ENCODE peak calls at places on chromosomes 16 and 17, in six cellular contexts. One of them, this sample, is unnamed.

GRCh38 chr17:64575431-64575830 is 68.7 kb downstream of the CEP95 start:
- DNase-seq in amniotic stem cell: no peak
- DNase-seq in HT1080: no peak
- DNase-seq in activated CD4-positive, CD25-positive, alpha-beta regulatory T cell treated with anti-CD3 and anti-CD28 coated beads, Interleukin-2, amount 50 U/mL, for 72 hours: no peak
- DNase-seq in H9: no peak
- DNase-seq in NCI-H1436: no peak
- DNase-seq in this sample: no peak

GRCh38 chr17:740240-741055 is 8.1 kb downstream of the TLCD3A start:
- DNase-seq in amniotic stem cell: no peak
- DNase-seq in HT1080: no peak
- DNase-seq in activated CD4-positive, CD25-positive, alpha-beta regulatory T cell treated with anti-CD3 and anti-CD28 coated beads, Interleukin-2, amount 50 U/mL, for 72 hours: no peak
- DNase-seq in H9: no peak
- DNase-seq in NCI-H1436: no peak
- DNase-seq in this sample: no peak

GRCh38 chr17:35809855-35810461 is 674 bp downstream of the TAF15 start:
- DNase-seq in amniotic stem cell: no peak
- DNase-seq in HT1080: peak
- DNase-seq in activated CD4-positive, CD25-positive, alpha-beta regulatory T cell treated with anti-CD3 and anti-CD28 coated beads, Interleukin-2, amount 50 U/mL, for 72 hours: no peak
- DNase-seq in H9: peak
- DNase-seq in NCI-H1436: peak
- DNase-seq in this sample: no peak

GRCh38 chr16:88740727-88741055 is 34.4 kb downstream of the CTU2 start:
- DNase-seq in amniotic stem cell: no peak
- DNase-seq in HT1080: no peak
- DNase-seq in activated CD4-positive, CD25-positive, alpha-beta regulatory T cell treated with anti-CD3 and anti-CD28 coated beads, Interleukin-2, amount 50 U/mL, for 72 hours: no peak
- DNase-seq in H9: no peak
- DNase-seq in NCI-H1436: no peak
- DNase-seq in this sample: no peak

GRCh38 chr17:73362697-73363096 is 50.9 kb upstream of the CDC42EP4 start:
- DNase-seq in amniotic stem cell: no peak
- DNase-seq in HT1080: no peak
- DNase-seq in activated CD4-positive, CD25-positive, alpha-beta regulatory T cell treated with anti-CD3 and anti-CD28 coated beads, Interleukin-2, amount 50 U/mL, for 72 hours: no peak
- DNase-seq in H9: peak
- DNase-seq in NCI-H1436: no peak
- DNase-seq in this sample: no peak

GRCh38 chr16:535446-536405 is 8.2 kb downstream of the CAPN15 start:
- DNase-seq in amniotic stem cell: peak
- DNase-seq in HT1080: peak
- DNase-seq in activated CD4-positive, CD25-positive, alpha-beta regulatory T cell treated with anti-CD3 and anti-CD28 coated beads, Interleukin-2, amount 50 U/mL, for 72 hours: no peak
- DNase-seq in H9: no peak
- DNase-seq in NCI-H1436: no peak
- DNase-seq in this sample: no peak

GRCh38 chr16:81003610-81004460 is 2.9 kb downstream of the CMC2 start:
- DNase-seq in amniotic stem cell: no peak
- DNase-seq in HT1080: no peak
- DNase-seq in activated CD4-positive, CD25-positive, alpha-beta regulatory T cell treated with anti-CD3 and anti-CD28 coated beads, Interleukin-2, amount 50 U/mL, for 72 hours: no peak
- DNase-seq in H9: no peak
- DNase-seq in NCI-H1436: no peak
- DNase-seq in this sample: no peak

GRCh38 chr16:54594646-54595381 is 308.2 kb upstream of the IRX3 start:
- DNase-seq in amniotic stem cell: no peak
- DNase-seq in HT1080: no peak
- DNase-seq in activated CD4-positive, CD25-positive, alpha-beta regulatory T cell treated with anti-CD3 and anti-CD28 coated beads, Interleukin-2, amount 50 U/mL, for 72 hours: no peak
- DNase-seq in H9: no peak
- DNase-seq in NCI-H1436: no peak
- DNase-seq in this sample: no peak

GRCh38 chr16:3007957-3008748 is 4.6 kb upstream of the CLDN9 start:
- DNase-seq in amniotic stem cell: no peak
- DNase-seq in HT1080: no peak
- DNase-seq in activated CD4-positive, CD25-positive, alpha-beta regulatory T cell treated with anti-CD3 and anti-CD28 coated beads, Interleukin-2, amount 50 U/mL, for 72 hours: no peak
- DNase-seq in H9: peak
- DNase-seq in NCI-H1436: no peak
- DNase-seq in this sample: no peak

GRCh38 chr17:82443465-82444283 is 6.9 kb downstream of the CYBC1 start:
- DNase-seq in amniotic stem cell: no peak
- DNase-seq in HT1080: no peak
- DNase-seq in activated CD4-positive, CD25-positive, alpha-beta regulatory T cell treated with anti-CD3 and anti-CD28 coated beads, Interleukin-2, amount 50 U/mL, for 72 hours: no peak
- DNase-seq in H9: no peak
- DNase-seq in NCI-H1436: no peak
- DNase-seq in this sample: no peak

GRCh38 chr16:49281843-49282642 is 405 bp upstream of the CBLN1 start:
- DNase-seq in amniotic stem cell: no peak
- DNase-seq in HT1080: no peak
- DNase-seq in activated CD4-positive, CD25-positive, alpha-beta regulatory T cell treated with anti-CD3 and anti-CD28 coated beads, Interleukin-2, amount 50 U/mL, for 72 hours: peak
- DNase-seq in H9: peak
- DNase-seq in NCI-H1436: peak
- DNase-seq in this sample: peak

GRCh38 chr16:62638964-62639861 is 603.0 kb upstream of the CDH8 start:
- DNase-seq in amniotic stem cell: no peak
- DNase-seq in HT1080: no peak
- DNase-seq in activated CD4-positive, CD25-positive, alpha-beta regulatory T cell treated with anti-CD3 and anti-CD28 coated beads, Interleukin-2, amount 50 U/mL, for 72 hours: no peak
- DNase-seq in H9: no peak
- DNase-seq in NCI-H1436: no peak
- DNase-seq in this sample: no peak

GRCh38 chr16:75420987-75421819 is 12.1 kb downstream of the CFDP1 start:
- DNase-seq in amniotic stem cell: no peak
- DNase-seq in HT1080: peak
- DNase-seq in activated CD4-positive, CD25-positive, alpha-beta regulatory T cell treated with anti-CD3 and anti-CD28 coated beads, Interleukin-2, amount 50 U/mL, for 72 hours: no peak
- DNase-seq in H9: peak
- DNase-seq in NCI-H1436: peak
- DNase-seq in this sample: peak

GRCh38 chr17:64707077-64707591 is 45.0 kb upstream of the SMURF2 start:
- DNase-seq in amniotic stem cell: peak
- DNase-seq in HT1080: peak
- DNase-seq in activated CD4-positive, CD25-positive, alpha-beta regulatory T cell treated with anti-CD3 and anti-CD28 coated beads, Interleukin-2, amount 50 U/mL, for 72 hours: no peak
- DNase-seq in H9: peak
- DNase-seq in NCI-H1436: no peak
- DNase-seq in this sample: peak

GRCh38 chr17:42873321-42873720 is 22.3 kb downstream of the AOC3 start:
- DNase-seq in amniotic stem cell: no peak
- DNase-seq in HT1080: no peak
- DNase-seq in activated CD4-positive, CD25-positive, alpha-beta regulatory T cell treated with anti-CD3 and anti-CD28 coated beads, Interleukin-2, amount 50 U/mL, for 72 hours: no peak
- DNase-seq in H9: no peak
- DNase-seq in NCI-H1436: no peak
- DNase-seq in this sample: no peak

GRCh38 chr17:57940653-57941329 is 14.4 kb downstream of the CUEDC1 start:
- DNase-seq in amniotic stem cell: no peak
- DNase-seq in HT1080: no peak
- DNase-seq in activated CD4-positive, CD25-positive, alpha-beta regulatory T cell treated with anti-CD3 and anti-CD28 coated beads, Interleukin-2, amount 50 U/mL, for 72 hours: no peak
- DNase-seq in H9: no peak
- DNase-seq in NCI-H1436: peak
- DNase-seq in this sample: no peak

GRCh38 chr17:65634533-65634932 is 73.1 kb upstream of the AXIN2 start:
- DNase-seq in amniotic stem cell: no peak
- DNase-seq in HT1080: no peak
- DNase-seq in activated CD4-positive, CD25-positive, alpha-beta regulatory T cell treated with anti-CD3 and anti-CD28 coated beads, Interleukin-2, amount 50 U/mL, for 72 hours: no peak
- DNase-seq in H9: no peak
- DNase-seq in NCI-H1436: no peak
- DNase-seq in this sample: no peak

GRCh38 chr17:57035971-57036481 is 49.0 kb upstream of the AKAP1 start:
- DNase-seq in amniotic stem cell: no peak
- DNase-seq in HT1080: no peak
- DNase-seq in activated CD4-positive, CD25-positive, alpha-beta regulatory T cell treated with anti-CD3 and anti-CD28 coated beads, Interleukin-2, amount 50 U/mL, for 72 hours: no peak
- DNase-seq in H9: no peak
- DNase-seq in NCI-H1436: peak
- DNase-seq in this sample: no peak

GRCh38 chr16:2708955-2709587 is 11.0 kb downstream of the PRSS27 start:
- DNase-seq in amniotic stem cell: no peak
- DNase-seq in HT1080: no peak
- DNase-seq in activated CD4-positive, CD25-positive, alpha-beta regulatory T cell treated with anti-CD3 and anti-CD28 coated beads, Interleukin-2, amount 50 U/mL, for 72 hours: no peak
- DNase-seq in H9: no peak
- DNase-seq in NCI-H1436: no peak
- DNase-seq in this sample: no peak

GRCh38 chr17:68906638-68907037 is 48.6 kb downstream of the ABCA8 start:
- DNase-seq in amniotic stem cell: no peak
- DNase-seq in HT1080: no peak
- DNase-seq in activated CD4-positive, CD25-positive, alpha-beta regulatory T cell treated with anti-CD3 and anti-CD28 coated beads, Interleukin-2, amount 50 U/mL, for 72 hours: no peak
- DNase-seq in H9: no peak
- DNase-seq in NCI-H1436: no peak
- DNase-seq in this sample: no peak

GRCh38 chr17:38749222-38750043 is 1.3 kb upstream of the PCGF2 start:
- DNase-seq in amniotic stem cell: no peak
- DNase-seq in HT1080: peak
- DNase-seq in activated CD4-positive, CD25-positive, alpha-beta regulatory T cell treated with anti-CD3 and anti-CD28 coated beads, Interleukin-2, amount 50 U/mL, for 72 hours: no peak
- DNase-seq in H9: peak
- DNase-seq in NCI-H1436: peak
- DNase-seq in this sample: peak

GRCh38 chr16:25012525-25012991 is 2.6 kb downstream of the ARHGAP17 start:
- DNase-seq in amniotic stem cell: peak
- DNase-seq in HT1080: no peak
- DNase-seq in activated CD4-positive, CD25-positive, alpha-beta regulatory T cell treated with anti-CD3 and anti-CD28 coated beads, Interleukin-2, amount 50 U/mL, for 72 hours: no peak
- DNase-seq in H9: no peak
- DNase-seq in NCI-H1436: no peak
- DNase-seq in this sample: no peak

GRCh38 chr17:78315355-78316114 is 44.3 kb downstream of the SOCS3 start:
- DNase-seq in amniotic stem cell: peak
- DNase-seq in HT1080: peak
- DNase-seq in activated CD4-positive, CD25-positive, alpha-beta regulatory T cell treated with anti-CD3 and anti-CD28 coated beads, Interleukin-2, amount 50 U/mL, for 72 hours: no peak
- DNase-seq in H9: no peak
- DNase-seq in NCI-H1436: no peak
- DNase-seq in this sample: peak

GRCh38 chr17:68515238-68515637 is 3.0 kb downstream of the PRKAR1A start:
- DNase-seq in amniotic stem cell: no peak
- DNase-seq in HT1080: no peak
- DNase-seq in activated CD4-positive, CD25-positive, alpha-beta regulatory T cell treated with anti-CD3 and anti-CD28 coated beads, Interleukin-2, amount 50 U/mL, for 72 hours: no peak
- DNase-seq in H9: no peak
- DNase-seq in NCI-H1436: no peak
- DNase-seq in this sample: peak

GRCh38 chr16:53456625-53457024 is 22.4 kb downstream of the RBL2 start:
- DNase-seq in amniotic stem cell: no peak
- DNase-seq in HT1080: no peak
- DNase-seq in activated CD4-positive, CD25-positive, alpha-beta regulatory T cell treated with anti-CD3 and anti-CD28 coated beads, Interleukin-2, amount 50 U/mL, for 72 hours: no peak
- DNase-seq in H9: no peak
- DNase-seq in NCI-H1436: no peak
- DNase-seq in this sample: peak

GRCh38 chr16:10770907-10771306 is 27.3 kb downstream of the NUBP1 start:
- DNase-seq in amniotic stem cell: no peak
- DNase-seq in HT1080: no peak
- DNase-seq in activated CD4-positive, CD25-positive, alpha-beta regulatory T cell treated with anti-CD3 and anti-CD28 coated beads, Interleukin-2, amount 50 U/mL, for 72 hours: no peak
- DNase-seq in H9: no peak
- DNase-seq in NCI-H1436: peak
- DNase-seq in this sample: no peak

This sample was measured in foreskin melanocyte.